ENCODE peak calls at places on chromosomes 3 and 15, in nine cellular contexts. W, A, R, Q, T, O, B, I and S are unnamed samples.

GRCh38 chr15:69472575-69472974 is 20.0 kb downstream of the RPLP1 start:
- DNase-seq in W (no peak), A (no peak), R (no peak), Q (no peak), T (no peak), O (no peak), B (no peak), I (no peak), S (no peak)

GRCh38 chr3:127456471-127457093 is 134.0 kb downstream of the TPRA1 start:
- DNase-seq in W (no peak), A (peak), R (peak), Q (no peak), T (no peak), O (peak), B (no peak), I (peak), S (peak)

GRCh38 chr3:134079111-134079531 is 49.4 kb upstream of the SLCO2A1 start:
- DNase-seq in W (no peak), A (no peak), R (no peak), Q (no peak), T (no peak), O (no peak), B (no peak), I (peak), S (peak)

GRCh38 chr15:69576035-69576526 is 123.5 kb downstream of the RPLP1 start:
- DNase-seq in W (peak), A (peak), R (peak), Q (peak), T (peak), O (peak), B (peak), I (peak), S (peak)

GRCh38 chr3:12970684-12971083 is 102.5 kb downstream of the IQSEC1 start:
- DNase-seq in W (no peak), A (no peak), R (no peak), Q (no peak), T (no peak), O (no peak), B (no peak), I (no peak), S (no peak)

GRCh38 chr3:50168791-50169190 is 13.7 kb downstream of the SEMA3F start:
- DNase-seq in W (no peak), A (no peak), R (no peak), Q (no peak), T (no peak), O (no peak), B (no peak), I (no peak), S (no peak)

GRCh38 chr15:42494998-42495360 is 455 bp upstream of the SNAP23 start:
- DNase-seq in W (no peak), A (peak), R (peak), Q (peak), T (no peak), O (no peak), B (no peak), I (peak), S (peak)

GRCh38 chr3:170488802-170489201 is 70.1 kb downstream of the CLDN11 start:
- DNase-seq in W (no peak), A (peak), R (no peak), Q (no peak), T (no peak), O (no peak), B (no peak), I (peak), S (peak)

GRCh38 chr15:89566141-89566540 is 9.1 kb upstream of the TICRR start:
- DNase-seq in W (no peak), A (no peak), R (peak), Q (no peak), T (no peak), O (no peak), B (no peak), I (no peak), S (no peak)

GRCh38 chr15:51965691-51966090 is 5.9 kb downstream of the LEO1 start:
- DNase-seq in W (no peak), A (no peak), R (no peak), Q (no peak), T (no peak), O (no peak), B (no peak), I (no peak), S (no peak)

GRCh38 chr3:126886217-126886616 is 96.7 kb upstream of the PLXNA1 start:
- DNase-seq in W (no peak), A (peak), R (no peak), Q (no peak), T (no peak), O (no peak), B (no peak), I (no peak), S (peak)

GRCh38 chr15:88274534-88275460 is 18.3 kb upstream of the NTRK3 start:
- DNase-seq in W (peak), A (peak), R (peak), Q (no peak), T (peak), O (peak), B (peak), I (peak), S (peak)

GRCh38 chr3:115401891-115402501 is 221.3 kb upstream of the GAP43 start:
- DNase-seq in W (no peak), A (peak), R (peak), Q (no peak), T (no peak), O (no peak), B (no peak), I (peak), S (peak)

GRCh38 chr3:85627899-85628298 is 669.1 kb downstream of the CADM2 start:
- DNase-seq in W (no peak), A (no peak), R (no peak), Q (no peak), T (no peak), O (no peak), B (no peak), I (no peak), S (no peak)

GRCh38 chr15:71761649-71762048 is 48.7 kb upstream of the NR2E3 start:
- DNase-seq in W (no peak), A (peak), R (peak), Q (no peak), T (no peak), O (no peak), B (no peak), I (peak), S (peak)

GRCh38 chr3:72488736-72489030 is 359.6 kb downstream of the SHQ1 start:
- DNase-seq in W (no peak), A (peak), R (no peak), Q (no peak), T (no peak), O (no peak), B (no peak), I (no peak), S (no peak)